ENCODE peak calls at places on chromosomes 2 and 18, in nine cellular contexts. E is A673, F is tibial artery, U is lower lobe of right lung, J is adrenal gland, X is psoas muscle, L is endothelial cell of umbilical vein, K is heart left ventricle, P is cardiac muscle cell. V is an unnamed sample. For H3K9me3, the result is how much of the 10 kb centered on the place peaks cover.

GRCh38 chr18:74906189-74906588 is 302.8 kb downstream of the PTGR3 start:
- DNase-seq in P (no peak), X (no peak), F (no peak), K (no peak), U (no peak), J (no peak), E (no peak), L (no peak), V (no peak)

GRCh38 chr18:67919316-67919715 is 402.8 kb upstream of the DSEL start:
- DNase-seq in E (no peak), J (no peak), K (no peak), P (no peak), F (no peak), L (no peak), X (no peak), U (no peak), V (no peak)

GRCh38 chr2:134988994-134989605 is 58.1 kb downstream of the MAP3K19 start:
- DNase-seq in L (peak), F (no peak), U (no peak), P (peak), E (peak), X (no peak), K (no peak), J (no peak), V (no peak)

GRCh38 chr2:135504811-135505210 is 26.2 kb downstream of the ZRANB3 start:
- DNase-seq in X (no peak), P (no peak), J (no peak), U (no peak), F (no peak), K (no peak), L (no peak), E (no peak), V (no peak)

GRCh38 chr2:26691881-26692813 is at the start of gene KCNK3:
- DNase-seq in P (peak), X (peak), E (peak), F (peak), U (peak), J (peak), L (peak), K (peak), V (peak)

GRCh38 chr2:11342561-11343343 is 1.7 kb downstream of the ROCK2 start:
- DNase-seq in U (no peak), X (no peak), E (peak), J (no peak), L (peak), F (peak), P (peak), K (no peak), V (no peak)

GRCh38 chr2:190791347-190791982 is 89.2 kb upstream of the GLS start:
- DNase-seq in X (peak), F (peak), K (peak), E (peak), J (no peak), L (peak), P (peak), U (no peak), V (no peak)

GRCh38 chr2:181072486-181072885 is 92.1 kb downstream of the UBE2E3 start:
- DNase-seq in F (no peak), L (peak), U (no peak), P (peak), K (no peak), E (no peak), J (no peak), X (no peak), V (no peak)

GRCh38 chr2:65518751-65519150 is 86.4 kb upstream of the SPRED2 start:
- DNase-seq in U (no peak), J (no peak), P (no peak), L (no peak), F (no peak), X (no peak), K (no peak), E (no peak), V (no peak)

GRCh38 chr2:207283356-207283755 is 117.6 kb upstream of the KLF7 start:
- DNase-seq in E (no peak), U (peak), L (peak), P (peak), K (peak), J (peak), F (peak), X (peak), V (no peak)

GRCh38 chr2:143282684-143283083 is 153.5 kb downstream of the ARHGAP15 start:
- DNase-seq in U (no peak), F (no peak), X (no peak), J (no peak), K (no peak), E (no peak), P (no peak), L (no peak), V (no peak)

GRCh38 chr18:32730620-32731021 is 42.2 kb downstream of the KLHL14 start:
- DNase-seq in F (no peak), E (peak), L (peak), K (no peak), U (no peak), X (no peak), J (no peak), P (peak), V (no peak)

GRCh38 chr2:228847684-228848083 is 423.4 kb downstream of the PID1 start:
- DNase-seq in P (peak), X (no peak), K (no peak), L (no peak), J (no peak), U (no peak), F (no peak), E (no peak), V (no peak)

GRCh38 chr2:71190959-71191943 is 35.7 kb downstream of the PAIP2B start:
- DNase-seq in L (peak), K (no peak), J (no peak), X (no peak), F (no peak), E (peak), P (peak), U (no peak), V (no peak)

GRCh38 chr2:95314964-95315611 is 17.9 kb downstream of the KCNIP3 start:
- DNase-seq in P (peak), X (peak), E (no peak), J (no peak), F (no peak), L (peak), K (no peak), U (no peak), V (peak)

GRCh38 chr2:127080941-127081769 is 25.8 kb downstream of the BIN1 start:
- DNase-seq in L (no peak), F (no peak), K (no peak), E (no peak), X (peak), U (peak), P (no peak), J (peak), V (no peak)

GRCh38 chr2:25098558-25099486 is 56.9 kb downstream of the EFR3B start:
- DNase-seq in K (peak), J (peak), P (peak), L (peak), X (no peak), E (no peak), U (no peak), F (peak), V (no peak)

GRCh38 chr18:46624127-46624526 is 32.9 kb downstream of the LOXHD1 start:
- DNase-seq in J (no peak), K (no peak), L (no peak), P (peak), F (no peak), X (no peak), U (no peak), E (no peak), V (no peak)

GRCh38 chr18:2104620-2105462 is 466.5 kb downstream of the METTL4 start:
- DNase-seq in P (peak), L (peak), U (peak), E (peak), K (no peak), X (peak), J (peak), F (no peak), V (peak)

GRCh38 chr18:60892855-60893254 is 440.4 kb upstream of the CDH20 start:
- DNase-seq in K (no peak), F (no peak), X (no peak), U (no peak), J (no peak), L (no peak), E (no peak), P (peak), V (no peak)

GRCh38 chr2:11842324-11842723 is 95.9 kb downstream of the LPIN1 start:
- DNase-seq in P (no peak), X (no peak), E (no peak), F (no peak), L (peak), K (no peak), J (peak), U (no peak), V (no peak)

GRCh38 chr2:103401621-103402020 is 639.8 kb downstream of the TMEM182 start:
- DNase-seq in X (no peak), L (no peak), F (no peak), P (peak), U (no peak), K (no peak), E (peak), J (peak), V (no peak)
- H3K27ac ChIP-seq in X (no peak), L (no peak), F (no peak), P (no peak), U (no peak), K (no peak), E (no peak), J (no peak), V (no peak)

DNA sequence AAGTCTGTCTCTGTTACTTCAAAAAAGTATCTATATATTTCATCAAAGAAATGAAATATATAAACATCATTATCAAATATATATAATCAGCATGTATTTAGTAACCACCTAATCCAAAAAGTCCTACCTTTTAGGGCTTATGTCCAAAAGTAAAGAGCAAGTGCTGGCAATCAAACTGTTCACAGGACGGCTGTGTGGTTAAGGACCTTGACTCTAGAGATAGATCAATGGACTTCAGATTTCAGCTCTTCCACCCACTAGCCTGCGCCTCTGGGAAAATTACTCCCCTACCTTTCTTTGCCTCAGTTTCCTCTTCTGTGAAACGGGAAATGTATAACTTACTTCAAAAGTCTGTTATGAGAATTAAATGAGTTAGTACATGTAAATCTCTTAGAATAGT is 29.4 kb downstream of the SATB2 start:
- DNase-seq in K (no peak), U (no peak), F (no peak), J (no peak), E (no peak), X (no peak), L (no peak), P (no peak), V (no peak)
- H3K4me3 ChIP-seq in K (no peak), U (no peak), F (no peak), J (no peak), E (no peak), X (no peak), L (no peak), P (no peak), V (no peak)

GRCh38 chr18:14905979-14906378 is 158.0 kb downstream of the ANKRD30B start:
- DNase-seq in P (no peak), F (no peak), L (no peak), X (no peak), K (no peak), E (no peak), U (no peak), J (no peak), V (no peak)
- H3K9me3 ChIP-seq in P (under half), F (under half), L (under half), X (under half), K (under half), E (under half), U (under half), J (under half), V (under half)

GRCh38 chr2:43445248-43445647 is 150.6 kb downstream of the THADA start:
- DNase-seq in X (no peak), L (peak), J (no peak), K (no peak), E (no peak), P (no peak), F (peak), U (no peak), V (no peak)

GRCh38 chr2:43450617-43451016 is 145.2 kb downstream of the THADA start:
- DNase-seq in E (peak), P (no peak), F (no peak), K (no peak), J (no peak), U (no peak), X (no peak), L (no peak), V (no peak)

GRCh38 chr2:43445781-43446180 is 150.1 kb downstream of the THADA start:
- DNase-seq in E (no peak), P (no peak), U (no peak), F (no peak), K (no peak), X (no peak), L (no peak), J (no peak), V (no peak)

GRCh38 chr2:43448822-43449110 is 147.1 kb downstream of the THADA start:
- DNase-seq in J (no peak), U (no peak), X (no peak), K (no peak), F (no peak), E (no peak), L (no peak), P (no peak), V (no peak)

GRCh38 chr2:43448011-43448821 is 147.6 kb downstream of the THADA start:
- DNase-seq in K (no peak), J (no peak), E (no peak), L (no peak), U (no peak), P (no peak), X (no peak), F (no peak), V (no peak)
- H3K27ac ChIP-seq in K (no peak), J (no peak), E (no peak), L (no peak), U (no peak), P (no peak), X (no peak), F (no peak), V (no peak)

DNA sequence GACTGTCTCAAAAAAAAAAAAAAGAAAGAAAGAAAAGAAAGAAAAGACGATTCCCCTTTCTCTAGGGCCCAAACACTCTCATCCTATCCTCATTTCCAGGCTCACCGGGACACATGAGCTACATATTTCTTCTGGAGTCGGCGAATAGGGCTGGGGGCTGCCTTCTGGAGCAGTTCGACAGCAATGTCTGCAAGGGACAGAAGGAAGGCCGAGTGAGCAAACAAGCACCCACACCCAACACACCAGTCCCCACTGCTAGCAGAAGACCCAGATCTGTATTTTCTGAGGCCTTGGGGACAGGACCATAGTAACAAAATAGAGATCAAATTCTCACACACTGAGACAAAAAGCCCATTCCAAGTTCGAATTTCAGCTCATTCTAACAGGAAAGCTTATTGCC is 1.2 kb downstream of the CNPPD1 start:
- DNase-seq in K (no peak), L (no peak), J (no peak), F (no peak), E (no peak), U (no peak), P (no peak), X (no peak), V (no peak)
- H3K4me3 ChIP-seq in K (peak), L (peak), J (no peak), F (peak), E (peak), U (peak), P (no peak), X (peak), V (no peak)

DNA sequence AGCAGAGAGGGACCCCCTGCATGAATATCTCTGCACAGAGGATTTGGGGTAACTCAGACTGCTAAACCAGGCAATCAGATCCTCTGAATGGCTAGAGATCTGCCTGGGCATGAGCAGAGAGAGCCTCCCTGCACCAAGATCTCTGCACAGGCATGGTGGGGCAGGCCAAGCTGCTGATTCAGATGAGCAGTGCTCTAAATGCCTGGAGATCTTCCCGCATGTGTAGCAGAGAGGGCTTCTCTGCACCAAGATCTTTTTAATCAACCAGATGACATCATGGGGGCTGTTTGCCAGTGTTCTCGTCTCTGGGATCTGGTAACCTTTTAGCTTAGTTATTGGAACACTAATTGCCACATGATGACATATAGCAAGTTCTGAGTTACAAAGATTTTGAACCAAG is 301.3 kb upstream of the GALNT5 start:
- DNase-seq in J (no peak), L (no peak), U (no peak), E (no peak), X (no peak), K (no peak), F (no peak), P (no peak), V (no peak)
- H3K9me3 ChIP-seq in J (under half), L (under half), U (under half), E (under half), X (under half), K (under half), F (under half), P (under half), V (under half)

GRCh38 chr2:101991731-101992145 is at the start of gene IL1R2:
- DNase-seq in E (no peak), J (peak), P (no peak), K (peak), F (peak), L (no peak), X (no peak), U (peak), V (no peak)
- H3K27ac ChIP-seq in E (no peak), J (no peak), P (no peak), K (no peak), F (no peak), L (no peak), X (no peak), U (no peak), V (no peak)